ENCODE peak calls at places on chromosomes 16 and 17, in six cellular contexts. One of them, this sample, is unnamed.

GRCh38 chr17:49890852-49891251 is 43.0 kb upstream of the TAC4 start:
- DNase-seq in LoVo: no peak
- DNase-seq in left ventricle myocardium superior: no peak
- DNase-seq in memory B cell: no peak
- DNase-seq in cardiac fibroblast: no peak
- DNase-seq in NCI-H2107: no peak
- DNase-seq in this sample: no peak

GRCh38 chr16:88706965-88707871 is 915 bp downstream of the CTU2 start:
- DNase-seq in cardiac fibroblast: no peak
- DNase-seq in LoVo: no peak
- DNase-seq in NCI-H2107: no peak
- DNase-seq in memory B cell: no peak
- DNase-seq in left ventricle myocardium superior: no peak
- DNase-seq in this sample: no peak

GRCh38 chr17:59287452-59287851 is 44.0 kb upstream of the YPEL2 start:
- DNase-seq in memory B cell: no peak
- DNase-seq in left ventricle myocardium superior: no peak
- DNase-seq in cardiac fibroblast: peak
- DNase-seq in LoVo: no peak
- DNase-seq in NCI-H2107: no peak
- DNase-seq in this sample: no peak

GRCh38 chr16:74718741-74719610 is 18.3 kb upstream of the MLKL start:
- DNase-seq in cardiac fibroblast: no peak
- DNase-seq in LoVo: no peak
- DNase-seq in left ventricle myocardium superior: no peak
- DNase-seq in memory B cell: no peak
- DNase-seq in NCI-H2107: no peak
- DNase-seq in this sample: no peak

GRCh38 chr17:66837226-66837625 is 2.3 kb downstream of the CACNG5 start:
- DNase-seq in LoVo: no peak
- DNase-seq in NCI-H2107: no peak
- DNase-seq in memory B cell: no peak
- DNase-seq in cardiac fibroblast: no peak
- DNase-seq in left ventricle myocardium superior: no peak
- DNase-seq in this sample: no peak

GRCh38 chr17:10775058-10775457 is 28.8 kb downstream of the TMEM238L start:
- DNase-seq in NCI-H2107: no peak
- DNase-seq in left ventricle myocardium superior: no peak
- DNase-seq in memory B cell: no peak
- DNase-seq in cardiac fibroblast: no peak
- DNase-seq in LoVo: no peak
- DNase-seq in this sample: no peak

GRCh38 chr17:73400915-73401545 is 89.2 kb upstream of the CDC42EP4 start:
- DNase-seq in left ventricle myocardium superior: no peak
- DNase-seq in cardiac fibroblast: no peak
- DNase-seq in NCI-H2107: peak
- DNase-seq in LoVo: no peak
- DNase-seq in memory B cell: no peak
- DNase-seq in this sample: no peak

GRCh38 chr17:38761612-38762011 is 9.1 kb downstream of the PSMB3 start:
- DNase-seq in LoVo: no peak
- DNase-seq in left ventricle myocardium superior: no peak
- DNase-seq in NCI-H2107: no peak
- DNase-seq in cardiac fibroblast: peak
- DNase-seq in memory B cell: no peak
- DNase-seq in this sample: no peak

GRCh38 chr17:77329741-77330531 is 189.2 kb downstream of the SEC14L1 start:
- DNase-seq in left ventricle myocardium superior: no peak
- DNase-seq in cardiac fibroblast: no peak
- DNase-seq in LoVo: no peak
- DNase-seq in memory B cell: no peak
- DNase-seq in NCI-H2107: no peak
- DNase-seq in this sample: no peak

GRCh38 chr17:35889818-35890773 is 9.9 kb upstream of the CCL5 start:
- DNase-seq in cardiac fibroblast: peak
- DNase-seq in LoVo: no peak
- DNase-seq in left ventricle myocardium superior: no peak
- DNase-seq in memory B cell: no peak
- DNase-seq in NCI-H2107: peak
- DNase-seq in this sample: no peak

GRCh38 chr17:64732336-64733006 is 70.4 kb upstream of the SMURF2 start:
- DNase-seq in memory B cell: no peak
- DNase-seq in left ventricle myocardium superior: peak
- DNase-seq in LoVo: no peak
- DNase-seq in NCI-H2107: no peak
- DNase-seq in cardiac fibroblast: peak
- DNase-seq in this sample: no peak